ENCODE peak calls at places on chromosomes 13 and 19, in nine cellular contexts. G is heart right ventricle; T is naive thymus-derived CD4-positive, alpha-beta T cell; O is IMR-90; L is hepatocyte; F is heart left ventricle; R is aorta; A is lower lobe of right lung; I is ascending aorta. W is an unnamed sample.

GRCh38 chr13:88097541-88097940 is 426.4 kb downstream of the SLITRK5 start:
- DNase-seq in G (no peak), T (no peak), O (no peak), L (no peak), F (no peak), R (no peak), A (no peak), I (no peak), W (no peak)

GRCh38 chr19:3481241-3482090 is 1.1 kb upstream of the SMIM24 start:
- DNase-seq in G (no peak), T (no peak), O (no peak), L (peak; percentile 84), F (no peak), R (no peak), A (no peak), I (no peak), W (peak; percentile 54)

GRCh38 chr19:39165857-39166256 is 30.9 kb upstream of the NCCRP1 start:
- DNase-seq in G (no peak), T (no peak), O (no peak), L (no peak), F (no peak), R (no peak), A (no peak), I (no peak), W (no peak)

GRCh38 chr13:97279913-97280312 is 57.8 kb downstream of the MBNL2 start:
- DNase-seq in G (no peak), T (no peak), O (peak; percentile 74), L (no peak), F (no peak), R (no peak), A (no peak), I (no peak), W (no peak)

GRCh38 chr19:11538232-11539036 is at the start of gene CNN1:
- DNase-seq in G (peak; percentile 52), T (no peak), O (peak; percentile 90), L (peak; percentile 80), F (peak; percentile 68), R (peak; percentile 95), A (no peak), I (peak; percentile 75), W (peak; percentile 22)

GRCh38 chr19:20423381-20424207 is 142.0 kb downstream of the ZNF737 start:
- DNase-seq in G (peak; percentile 57), T (peak; percentile 24), O (peak; percentile 7), L (peak; percentile 61), F (peak; percentile 52), R (peak; percentile 70), A (peak; percentile 81), I (peak; percentile 26), W (no peak)

GRCh38 chr13:24254151-24254810 is 55.1 kb upstream of the C1QTNF9 start:
- DNase-seq in G (no peak), T (peak; percentile 68), O (no peak), L (no peak), F (no peak), R (no peak), A (peak; percentile 78), I (peak; percentile 39), W (no peak)

GRCh38 chr13:99647593-99647980 is 146.3 kb downstream of the TM9SF2 start:
- DNase-seq in G (no peak), T (no peak), O (no peak), L (no peak), F (no peak), R (no peak), A (no peak), I (no peak), W (no peak)

GRCh38 chr13:43876366-43876765 is 3.2 kb downstream of the CCDC122 start:
- DNase-seq in G (no peak), T (no peak), O (no peak), L (no peak), F (no peak), R (no peak), A (no peak), I (no peak), W (no peak)

GRCh38 chr13:42495751-42496150 is 78.2 kb upstream of the TNFSF11 start:
- DNase-seq in G (no peak), T (no peak), O (no peak), L (no peak), F (no peak), R (no peak), A (no peak), I (no peak), W (no peak)

GRCh38 chr13:29428310-29428991 is 167.0 kb downstream of the SLC7A1 start:
- DNase-seq in G (peak; percentile 53), T (no peak), O (no peak), L (peak; percentile 20), F (peak; percentile 53), R (peak; percentile 78), A (no peak), I (no peak), W (peak; percentile 4)

GRCh38 chr13:111117289-111117688 is 2.2 kb downstream of the ARHGEF7 start:
- DNase-seq in G (no peak), T (no peak), O (no peak), L (no peak), F (no peak), R (no peak), A (no peak), I (no peak), W (no peak)

GRCh38 chr19:44303976-44304568 is 753 bp downstream of the ZNF235 start:
- DNase-seq in G (no peak), T (no peak), O (peak; percentile 3), L (peak; percentile 39), F (no peak), R (no peak), A (no peak), I (no peak), W (peak; percentile 7)

GRCh38 chr19:44308011-44308410 is 3.2 kb upstream of the ZNF235 start:
- DNase-seq in G (no peak), T (no peak), O (no peak), L (no peak), F (no peak), R (no peak), A (no peak), I (no peak), W (no peak)

GRCh38 chr19:44304659-44305193 is at the start of gene ZNF235:
- DNase-seq in G (peak; percentile 85), T (peak; percentile 70), O (peak; percentile 99), L (peak; percentile 95), F (peak; percentile 89), R (peak; percentile 96), A (peak; percentile 90), I (peak; percentile 74), W (peak; percentile 85)

GRCh38 chr19:44305457-44305856 is 632 bp upstream of the ZNF235 start:
- DNase-seq in G (no peak), T (no peak), O (no peak), L (no peak), F (no peak), R (no peak), A (no peak), I (no peak), W (no peak)

DNA sequence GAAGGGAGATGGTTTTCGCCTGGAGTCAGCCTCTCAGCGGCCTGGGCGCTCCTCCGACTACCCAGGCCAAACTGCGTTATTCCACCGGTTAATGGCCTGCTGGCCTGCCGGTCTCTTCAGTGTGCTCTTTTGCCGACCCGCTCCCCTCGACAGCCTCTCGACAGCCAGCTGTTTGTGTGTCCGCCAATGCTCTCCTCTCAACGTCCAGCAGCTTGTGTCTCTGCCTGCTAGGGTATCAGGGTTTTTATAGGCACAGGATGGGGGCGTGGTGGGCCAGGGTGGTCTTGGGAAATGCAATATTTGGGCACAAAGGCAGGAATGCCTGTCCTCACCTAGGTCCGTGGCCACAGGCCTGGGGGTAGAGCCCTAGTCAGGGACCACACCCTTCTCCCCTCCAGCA is 1.5 kb upstream of the ZNF235 start:
- DNase-seq in G (no peak), T (no peak), O (no peak), L (no peak), F (no peak), R (no peak), A (no peak), I (no peak), W (no peak)
- H3K9me3 ChIP-seq in G (no peaks in the 10 kb centered on the region), T (no peaks in the 10 kb centered on the region), O (no peaks in the 10 kb centered on the region), L (no peaks in the 10 kb centered on the region), F (no peaks in the 10 kb centered on the region), R (peaks cover 2% of the 10 kb centered on the region), A (peaks cover 27% of the 10 kb centered on the region), I (peaks cover 43% of the 10 kb centered on the region), W (no peaks in the 10 kb centered on the region)

DNA sequence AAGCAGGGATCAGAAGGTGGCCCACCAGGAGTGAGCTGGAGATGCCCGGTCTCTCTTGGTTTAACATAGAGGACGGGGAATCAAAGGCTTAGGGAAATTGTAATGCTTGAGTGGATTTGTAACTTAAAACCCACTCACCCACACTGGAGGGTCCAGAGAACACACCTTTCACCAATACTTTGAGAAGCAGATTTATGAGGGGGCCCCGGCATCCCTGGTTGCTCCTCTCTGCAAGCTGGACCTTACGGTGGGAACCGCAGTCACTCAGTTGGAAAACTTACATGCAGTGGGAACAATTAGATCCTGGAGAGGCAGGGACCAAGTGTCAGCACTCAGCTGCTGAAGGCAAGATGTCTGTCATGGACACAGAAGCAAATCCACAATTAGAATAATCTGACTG is 20.5 kb downstream of the PPP5C start:
- DNase-seq in G (no peak), T (no peak), O (no peak), L (no peak), F (no peak), R (peak; percentile 17), A (no peak), I (no peak), W (peak; percentile 53)
- H3K36me3 ChIP-seq in G (no peaks in the 10 kb centered on the region), T (no peaks in the 10 kb centered on the region), O (peaks cover 24% of the 10 kb centered on the region), L (no peaks in the 10 kb centered on the region), F (peaks cover 30% of the 10 kb centered on the region), R (no peaks in the 10 kb centered on the region), A (peaks cover 54% of the 10 kb centered on the region), I (peaks cover 43% of the 10 kb centered on the region), W (peaks cover 64% of the 10 kb centered on the region)

GRCh38 chr19:14004619-14005380 is 1.3 kb downstream of the RFX1 start:
- DNase-seq in G (peak; percentile 60), T (no peak), O (no peak), L (peak; percentile 36), F (peak; percentile 69), R (peak; percentile 85), A (peak; percentile 77), I (peak; percentile 62), W (no peak)
- H3K27ac ChIP-seq in G (peak overlapping the region; percentile 97), T (peak overlapping the region; percentile 99), O (no peak overlapping the region), L (peak overlapping the region; percentile 97), F (peak overlapping the region; percentile 96), R (peak overlapping the region; percentile 85), A (peak overlapping the region; percentile 100), I (peak overlapping the region; percentile 100), W (peak overlapping the region; percentile 32)

GRCh38 chr19:31002852-31003251 is 346.4 kb downstream of the TSHZ3 start:
- DNase-seq in G (no peak), T (no peak), O (no peak), L (no peak), F (no peak), R (no peak), A (no peak), I (no peak), W (peak; percentile 24)

GRCh38 chr19:31000913-31001312 is 348.3 kb downstream of the TSHZ3 start:
- DNase-seq in G (no peak), T (no peak), O (no peak), L (no peak), F (no peak), R (no peak), A (no peak), I (no peak), W (no peak)

GRCh38 chr19:30999726-31000125 is 349.5 kb downstream of the TSHZ3 start:
- DNase-seq in G (no peak), T (no peak), O (no peak), L (no peak), F (no peak), R (no peak), A (no peak), I (no peak), W (no peak)

DNA sequence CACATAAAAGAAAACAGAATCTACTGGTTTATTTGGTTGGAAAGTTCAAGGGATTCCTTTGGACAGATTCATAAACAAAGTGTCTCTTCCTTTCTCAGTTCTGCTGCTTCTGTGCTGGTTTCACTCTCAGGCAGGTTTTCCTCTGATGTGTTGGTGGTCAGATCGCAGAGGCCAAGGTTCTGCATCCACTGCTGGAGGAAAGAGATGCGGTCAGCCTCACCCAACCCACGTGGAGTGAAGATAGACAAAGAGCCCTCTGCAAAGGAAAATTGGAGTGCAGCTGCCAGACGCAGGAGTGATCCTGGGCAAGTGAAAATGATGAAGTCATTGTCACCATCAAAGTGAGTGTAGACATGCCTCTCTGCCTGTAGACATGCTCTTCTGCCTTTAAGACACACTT is 352.0 kb downstream of the TSHZ3 start:
- DNase-seq in G (no peak), T (no peak), O (no peak), L (no peak), F (no peak), R (no peak), A (no peak), I (no peak), W (no peak)
- H3K9me3 ChIP-seq in G (no peaks in the 10 kb centered on the region), T (no peaks in the 10 kb centered on the region), O (no peaks in the 10 kb centered on the region), L (no peaks in the 10 kb centered on the region), F (no peaks in the 10 kb centered on the region), R (no peaks in the 10 kb centered on the region), A (no peaks in the 10 kb centered on the region), I (no peaks in the 10 kb centered on the region), W (no peaks in the 10 kb centered on the region)

W was measured in WERI-Rb-1.